ENCODE peak calls at places on chromosomes 5 and 9, in four cellular contexts. One of them, this sample, is unnamed.

GRCh38 chr9:11328326-11328725 is 715.5 kb upstream of the PTPRD start:
- DNase-seq in fibroblast of mammary gland: no peak
- DNase-seq in neural progenitor cell: no peak
- DNase-seq in heart left ventricle: no peak
- DNase-seq in this sample: peak; percentile 42

GRCh38 chr5:178490935-178491632 is 99.1 kb downstream of the COL23A1 start:
- DNase-seq in fibroblast of mammary gland: no peak
- DNase-seq in heart left ventricle: no peak
- DNase-seq in neural progenitor cell: no peak
- DNase-seq in this sample: no peak

GRCh38 chr5:39422886-39423285 is 1.9 kb downstream of the DAB2 start:
- DNase-seq in heart left ventricle: no peak
- DNase-seq in fibroblast of mammary gland: no peak
- DNase-seq in neural progenitor cell: no peak
- DNase-seq in this sample: no peak

GRCh38 chr9:105376893-105377292 is 70.9 kb upstream of the FSD1L start:
- DNase-seq in neural progenitor cell: no peak
- DNase-seq in heart left ventricle: no peak
- DNase-seq in fibroblast of mammary gland: no peak
- DNase-seq in this sample: no peak

GRCh38 chr5:179485845-179486575 is 64.3 kb upstream of the RUFY1 start:
- DNase-seq in fibroblast of mammary gland: no peak
- DNase-seq in heart left ventricle: no peak
- DNase-seq in neural progenitor cell: no peak
- DNase-seq in this sample: peak; percentile 19

GRCh38 chr5:425714-426113 is 17.3 kb upstream of the EXOC3 start:
- DNase-seq in fibroblast of mammary gland: peak; percentile 16
- DNase-seq in heart left ventricle: no peak
- DNase-seq in neural progenitor cell: no peak
- DNase-seq in this sample: peak; percentile 22

GRCh38 chr5:170268153-170268689 is 29.4 kb downstream of the LCP2 start:
- DNase-seq in heart left ventricle: no peak
- DNase-seq in fibroblast of mammary gland: no peak
- DNase-seq in neural progenitor cell: no peak
- DNase-seq in this sample: no peak

GRCh38 chr5:67246108-67246507 is 49.5 kb upstream of the CD180 start:
- DNase-seq in heart left ventricle: no peak
- DNase-seq in neural progenitor cell: peak; percentile 79
- DNase-seq in fibroblast of mammary gland: peak; percentile 90
- DNase-seq in this sample: peak; percentile 96

GRCh38 chr5:107557051-107557658 is 113.6 kb downstream of the EFNA5 start:
- DNase-seq in fibroblast of mammary gland: no peak
- DNase-seq in neural progenitor cell: no peak
- DNase-seq in heart left ventricle: peak; percentile 75
- DNase-seq in this sample: no peak

GRCh38 chr9:124465736-124466135 is 15.5 kb downstream of the ADGRD2 start:
- DNase-seq in heart left ventricle: peak; percentile 4
- DNase-seq in fibroblast of mammary gland: no peak
- DNase-seq in neural progenitor cell: no peak
- DNase-seq in this sample: no peak

GRCh38 chr9:4553951-4554381 is 63.7 kb downstream of the SLC1A1 start:
- DNase-seq in heart left ventricle: no peak
- DNase-seq in fibroblast of mammary gland: peak; percentile 62
- DNase-seq in neural progenitor cell: no peak
- DNase-seq in this sample: peak; percentile 41

GRCh38 chr5:65329266-65329665 is 152.5 kb downstream of the ADAMTS6 start:
- DNase-seq in fibroblast of mammary gland: peak; percentile 48
- DNase-seq in neural progenitor cell: no peak
- DNase-seq in heart left ventricle: no peak
- DNase-seq in this sample: peak; percentile 82

GRCh38 chr9:127767909-127768331 is 10.5 kb downstream of the SH2D3C start:
- DNase-seq in heart left ventricle: peak; percentile 64
- DNase-seq in neural progenitor cell: no peak
- DNase-seq in fibroblast of mammary gland: no peak
- DNase-seq in this sample: no peak

GRCh38 chr9:6080154-6080716 is 64.8 kb upstream of the RANBP6 start:
- DNase-seq in fibroblast of mammary gland: peak; percentile 87
- DNase-seq in heart left ventricle: peak; percentile 90
- DNase-seq in neural progenitor cell: peak; percentile 97
- DNase-seq in this sample: peak; percentile 93

GRCh38 chr9:106717686-106718085 is 145.3 kb upstream of the ZNF462 start:
- DNase-seq in neural progenitor cell: no peak
- DNase-seq in heart left ventricle: no peak
- DNase-seq in fibroblast of mammary gland: peak; percentile 72
- DNase-seq in this sample: peak; percentile 92

GRCh38 chr9:129776938-129777768 is 24.3 kb upstream of the PTGES start:
- DNase-seq in heart left ventricle: peak; percentile 95
- DNase-seq in fibroblast of mammary gland: peak; percentile 100
- DNase-seq in neural progenitor cell: peak; percentile 47
- DNase-seq in this sample: peak; percentile 100

GRCh38 chr9:113355197-113355596 is 5.9 kb downstream of the BSPRY start:
- DNase-seq in fibroblast of mammary gland: peak; percentile 40
- DNase-seq in neural progenitor cell: peak; percentile 29
- DNase-seq in heart left ventricle: no peak
- DNase-seq in this sample: peak; percentile 55

GRCh38 chr5:97163360-97163764 is 19.7 kb downstream of the RIOK2 start:
- DNase-seq in heart left ventricle: no peak
- DNase-seq in neural progenitor cell: no peak
- DNase-seq in fibroblast of mammary gland: peak; percentile 44
- DNase-seq in this sample: peak; percentile 49

GRCh38 chr5:40600383-40600782 is 79.3 kb upstream of the PTGER4 start:
- DNase-seq in neural progenitor cell: no peak
- DNase-seq in fibroblast of mammary gland: no peak
- DNase-seq in heart left ventricle: no peak
- DNase-seq in this sample: no peak

GRCh38 chr5:105740242-105740641 is 1930.5 kb downstream of the EFNA5 start:
- DNase-seq in neural progenitor cell: no peak
- DNase-seq in heart left ventricle: no peak
- DNase-seq in fibroblast of mammary gland: no peak
- DNase-seq in this sample: no peak

GRCh38 chr9:89941875-89942274 is 337.1 kb downstream of the GADD45G start:
- DNase-seq in fibroblast of mammary gland: peak; percentile 68
- DNase-seq in heart left ventricle: no peak
- DNase-seq in neural progenitor cell: no peak
- DNase-seq in this sample: peak; percentile 36

GRCh38 chr5:57692582-57693487 is 210.2 kb upstream of the ACTBL2 start:
- DNase-seq in neural progenitor cell: peak; percentile 22
- DNase-seq in fibroblast of mammary gland: peak; percentile 98
- DNase-seq in heart left ventricle: peak; percentile 80
- DNase-seq in this sample: peak; percentile 93

GRCh38 chr5:142810081-142810480 is 39.9 kb downstream of the ARHGAP26 start:
- DNase-seq in neural progenitor cell: no peak
- DNase-seq in heart left ventricle: no peak
- DNase-seq in fibroblast of mammary gland: no peak
- DNase-seq in this sample: peak; percentile 64

GRCh38 chr5:142886211-142886610 is 116.0 kb downstream of the ARHGAP26 start:
- DNase-seq in heart left ventricle: no peak
- DNase-seq in fibroblast of mammary gland: peak; percentile 49
- DNase-seq in neural progenitor cell: no peak
- DNase-seq in this sample: peak; percentile 31

GRCh38 chr9:128160603-128160987 is 530 bp downstream of the BBLN start:
- DNase-seq in fibroblast of mammary gland: peak; percentile 31
- DNase-seq in neural progenitor cell: peak; percentile 59
- DNase-seq in heart left ventricle: no peak
- DNase-seq in this sample: no peak

GRCh38 chr5:68745459-68745858 is 348.4 kb upstream of the SLC30A5 start:
- DNase-seq in heart left ventricle: no peak
- DNase-seq in fibroblast of mammary gland: peak; percentile 38
- DNase-seq in neural progenitor cell: no peak
- DNase-seq in this sample: peak; percentile 7

GRCh38 chr5:61811052-61811451 is 479.0 kb downstream of the ZSWIM6 start:
- DNase-seq in fibroblast of mammary gland: peak; percentile 2
- DNase-seq in heart left ventricle: no peak
- DNase-seq in neural progenitor cell: no peak
- DNase-seq in this sample: no peak

GRCh38 chr5:41841325-41841724 is 28.9 kb downstream of the OXCT1 start:
- DNase-seq in neural progenitor cell: no peak
- DNase-seq in heart left ventricle: peak; percentile 28
- DNase-seq in fibroblast of mammary gland: no peak
- DNase-seq in this sample: no peak

GRCh38 chr5:134248271-134248670 is 22.4 kb upstream of the PPP2CA start:
- DNase-seq in heart left ventricle: no peak
- DNase-seq in neural progenitor cell: no peak
- DNase-seq in fibroblast of mammary gland: no peak
- DNase-seq in this sample: no peak

GRCh38 chr5:82613886-82614285 is 335.7 kb upstream of the RPS23 start:
- DNase-seq in heart left ventricle: no peak
- DNase-seq in fibroblast of mammary gland: no peak
- DNase-seq in neural progenitor cell: no peak
- DNase-seq in this sample: no peak

GRCh38 chr9:85319946-85320345 is 421.8 kb downstream of the AGTPBP1 start:
- DNase-seq in heart left ventricle: no peak
- DNase-seq in fibroblast of mammary gland: no peak
- DNase-seq in neural progenitor cell: no peak
- DNase-seq in this sample: no peak

GRCh38 chr5:143016777-143017374 is 246.7 kb downstream of the ARHGAP26 start:
- DNase-seq in fibroblast of mammary gland: peak; percentile 74
- DNase-seq in heart left ventricle: no peak
- DNase-seq in neural progenitor cell: peak; percentile 55
- DNase-seq in this sample: peak; percentile 88

GRCh38 chr5:78972654-78973428 is 12.3 kb downstream of the ARSB start:
- DNase-seq in fibroblast of mammary gland: peak; percentile 65
- DNase-seq in neural progenitor cell: no peak
- DNase-seq in heart left ventricle: peak; percentile 45
- DNase-seq in this sample: peak; percentile 63

DNA sequence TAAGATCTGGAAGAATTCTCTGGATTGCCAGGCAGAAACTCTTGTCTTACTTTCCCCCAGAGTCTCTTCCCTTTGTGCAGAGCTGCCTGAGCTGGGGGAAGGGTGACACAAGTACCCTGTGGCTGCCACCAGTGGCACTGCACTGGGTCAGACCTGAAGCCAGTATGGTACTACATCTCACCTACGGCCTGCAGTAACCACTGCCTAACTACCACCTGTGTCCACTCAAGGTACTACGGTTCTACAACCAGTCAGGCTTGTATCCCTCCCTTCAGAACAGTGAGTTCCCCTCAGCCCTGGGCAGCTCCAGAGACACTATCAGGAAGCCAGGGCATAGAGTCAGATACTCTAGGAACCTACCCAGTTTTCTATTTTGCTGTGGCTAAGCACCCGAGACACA is 212.0 kb upstream of the POU5F2 start:
- DNase-seq in neural progenitor cell: no peak
- DNase-seq in heart left ventricle: no peak
- DNase-seq in fibroblast of mammary gland: no peak
- DNase-seq in this sample: no peak
- H3K4me3 ChIP-seq in neural progenitor cell: no peak overlapping the region
- H3K4me3 ChIP-seq in heart left ventricle: no peak overlapping the region
- H3K4me3 ChIP-seq in fibroblast of mammary gland: no peak overlapping the region
- H3K4me3 ChIP-seq in this sample: no peak overlapping the region

DNA sequence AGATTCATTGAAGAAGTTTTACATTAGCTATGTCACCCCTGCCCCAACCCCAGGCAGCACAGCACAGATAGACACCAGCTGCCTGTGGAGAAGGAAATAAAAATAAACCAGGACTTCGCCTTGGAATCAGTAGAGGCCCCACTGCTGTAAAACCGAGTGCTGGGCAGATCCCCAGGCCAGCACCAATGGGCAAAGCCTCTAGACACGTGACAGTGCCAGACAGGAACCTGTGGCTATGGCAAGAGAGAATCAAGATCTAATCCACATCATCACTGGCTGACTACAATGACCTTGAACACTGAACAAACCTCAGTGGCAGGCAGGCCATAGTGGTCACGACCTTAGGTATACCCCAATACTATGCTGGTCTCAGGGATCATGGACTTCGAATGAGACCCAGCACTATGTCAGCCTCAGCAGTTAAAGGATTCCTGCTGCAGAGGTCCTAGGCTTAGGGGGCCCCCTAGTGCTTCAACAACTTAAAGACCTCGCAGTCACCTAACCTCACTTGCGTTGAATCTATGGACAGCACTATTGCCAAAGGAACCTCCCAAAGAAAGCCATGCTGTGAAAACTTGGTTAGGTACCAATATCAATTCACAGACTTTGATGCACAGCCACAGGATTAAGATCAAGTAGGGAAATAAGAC is 2118.6 kb upstream of the C9orf72 start:
- DNase-seq in heart left ventricle: no peak
- DNase-seq in neural progenitor cell: peak; percentile 79
- DNase-seq in fibroblast of mammary gland: peak; percentile 49
- DNase-seq in this sample: peak; percentile 75
- TF ChIP-seq CTCF in heart left ventricle: no peak
- TF ChIP-seq CTCF in neural progenitor cell: peak; percentile 72
- TF ChIP-seq CTCF in fibroblast of mammary gland: peak; percentile 57
- TF ChIP-seq CTCF in this sample: peak; percentile 79

GRCh38 chr9:19342927-19343326 is 37.1 kb downstream of the RPS6 start:
- DNase-seq in neural progenitor cell: no peak
- DNase-seq in heart left ventricle: no peak
- DNase-seq in fibroblast of mammary gland: no peak
- DNase-seq in this sample: no peak
- H3K4me3 ChIP-seq in neural progenitor cell: no peak overlapping the region
- H3K4me3 ChIP-seq in heart left ventricle: no peak overlapping the region
- H3K4me3 ChIP-seq in fibroblast of mammary gland: no peak overlapping the region
- H3K4me3 ChIP-seq in this sample: no peak overlapping the region

GRCh38 chr9:133455936-133456335 is 3.8 kb upstream of the CACFD1 start:
- DNase-seq in fibroblast of mammary gland: no peak
- DNase-seq in neural progenitor cell: no peak
- DNase-seq in heart left ventricle: no peak
- DNase-seq in this sample: no peak

GRCh38 chr9:133458643-133459312 is 1.0 kb upstream of the CACFD1 start:
- DNase-seq in heart left ventricle: no peak
- DNase-seq in neural progenitor cell: peak; percentile 36
- DNase-seq in fibroblast of mammary gland: no peak
- DNase-seq in this sample: no peak

GRCh38 chr9:133457748-133458147 is 2.0 kb upstream of the CACFD1 start:
- DNase-seq in heart left ventricle: no peak
- DNase-seq in neural progenitor cell: no peak
- DNase-seq in fibroblast of mammary gland: no peak
- DNase-seq in this sample: no peak

GRCh38 chr9:133456409-133456808 is 3.4 kb upstream of the CACFD1 start:
- DNase-seq in heart left ventricle: no peak
- DNase-seq in fibroblast of mammary gland: no peak
- DNase-seq in neural progenitor cell: no peak
- DNase-seq in this sample: no peak

DNA sequence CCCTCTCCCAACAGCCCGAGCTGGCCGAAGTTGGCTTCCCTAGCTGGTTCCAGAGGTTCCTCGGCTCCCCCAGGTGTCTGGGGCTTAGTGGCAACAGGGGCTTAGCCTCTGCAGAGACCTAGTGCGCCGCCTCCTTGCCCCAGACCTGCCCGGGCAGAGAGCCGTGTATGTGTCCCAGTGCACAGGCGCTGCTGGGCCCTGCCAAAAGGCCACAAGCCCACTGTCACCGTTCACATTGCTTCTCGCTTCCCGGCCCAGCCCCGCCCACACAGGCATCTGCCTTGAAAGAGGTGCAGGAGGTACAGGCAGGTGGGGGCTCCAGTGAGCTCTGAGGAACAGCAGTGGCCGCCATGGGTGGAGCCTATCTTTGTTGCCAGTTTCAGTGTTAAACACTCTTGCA is 2.5 kb upstream of the CACFD1 start:
- DNase-seq in neural progenitor cell: no peak
- DNase-seq in fibroblast of mammary gland: no peak
- DNase-seq in heart left ventricle: no peak
- DNase-seq in this sample: no peak
- TF ChIP-seq CTCF in neural progenitor cell: no peak
- TF ChIP-seq CTCF in fibroblast of mammary gland: no peak
- TF ChIP-seq CTCF in heart left ventricle: no peak
- TF ChIP-seq CTCF in this sample: no peak